ENCODE peak calls at places on chromosomes 6 and 20, in four cellular contexts. M is lower leg skin, B is stomach, P is fibroblast of lung. A is an unnamed sample.

GRCh38 chr20:61387204-61387958 is 135.3 kb downstream of the CDH4 start:
- DNase-seq in B (no peak), M (no peak), P (peak), A (no peak)

GRCh38 chr20:44104807-44105517 is 82.0 kb downstream of the JPH2 start:
- DNase-seq in M (peak), B (no peak), P (peak), A (no peak)

GRCh38 chr6:122495612-122496011 is 24.0 kb upstream of the SERINC1 start:
- DNase-seq in M (no peak), P (no peak), B (no peak), A (no peak)

GRCh38 chr6:112571486-112571885 is 224.4 kb downstream of the RFPL4B start:
- DNase-seq in P (peak), M (no peak), B (peak), A (no peak)

GRCh38 chr6:25312034-25312620 is 33.0 kb downstream of the CARMIL1 start:
- DNase-seq in B (no peak), P (peak), M (no peak), A (no peak)

GRCh38 chr20:57022306-57022705 is 244.1 kb downstream of the BMP7 start:
- DNase-seq in B (no peak), M (no peak), P (no peak), A (no peak)

GRCh38 chr20:1130849-1131248 is 12.4 kb downstream of the PSMF1 start:
- DNase-seq in B (no peak), P (no peak), M (no peak), A (no peak)

GRCh38 chr20:61278296-61278695 is 26.2 kb downstream of the CDH4 start:
- DNase-seq in P (no peak), B (no peak), M (no peak), A (no peak)

GRCh38 chr6:109372070-109372585 is 10.1 kb downstream of the CD164 start:
- DNase-seq in M (no peak), P (peak), B (no peak), A (no peak)

GRCh38 chr6:98471444-98471843 is 362.9 kb upstream of the POU3F2 start:
- DNase-seq in M (no peak), B (no peak), P (no peak), A (no peak)

GRCh38 chr20:23614163-23614562 is 8.4 kb upstream of the CST9 start:
- DNase-seq in M (no peak), P (no peak), B (no peak), A (no peak)

GRCh38 chr6:135227758-135228157 is 46.6 kb downstream of the MYB start:
- DNase-seq in B (no peak), P (no peak), M (no peak), A (no peak)

GRCh38 chr6:39769012-39769411 is 23.2 kb upstream of the DAAM2 start:
- DNase-seq in P (no peak), M (no peak), B (no peak), A (no peak)

GRCh38 chr20:33444797-33445560 is 1.4 kb upstream of the SNTA1 start:
- DNase-seq in B (peak), P (no peak), M (no peak), A (no peak)

GRCh38 chr6:160391419-160392116 is 43.4 kb downstream of the SLC22A3 start:
- DNase-seq in P (peak), M (no peak), B (no peak), A (no peak)

GRCh38 chr20:22617160-22617559 is 32.8 kb upstream of the FOXA2 start:
- DNase-seq in B (peak), P (no peak), M (no peak), A (no peak)

GRCh38 chr20:37994512-37994911 is 38.7 kb downstream of the TTI1 start:
- DNase-seq in B (no peak), P (peak), M (no peak), A (no peak)

GRCh38 chr20:57627972-57628650 is 7.9 kb upstream of the ZBP1 start:
- DNase-seq in P (peak), B (no peak), M (peak), A (no peak)

GRCh38 chr6:24666097-24666615 is 543 bp downstream of the TDP2 start:
- DNase-seq in P (peak), M (peak), B (peak), A (no peak)

GRCh38 chr20:56003966-56004365 is 1.4 kb downstream of the CBLN4 start:
- DNase-seq in B (no peak), P (peak), M (no peak), A (no peak)

GRCh38 chr6:82889117-82889516 is 176.5 kb downstream of the UBE3D start:
- DNase-seq in P (no peak), B (no peak), M (no peak), A (no peak)
- TF ChIP-seq CTCF in P (no peak), B (no peak), M (no peak), A (no peak)

GRCh38 chr6:6583836-6584235 is 4.7 kb upstream of the LY86 start:
- DNase-seq in M (no peak), P (no peak), B (no peak), A (no peak)

GRCh38 chr6:6586167-6586566 is 2.4 kb upstream of the LY86 start:
- DNase-seq in M (no peak), P (no peak), B (no peak), A (no peak)

GRCh38 chr6:6584310-6585002 is 4.1 kb upstream of the LY86 start:
- DNase-seq in M (no peak), P (no peak), B (no peak), A (no peak)

GRCh38 chr6:6586671-6587526 is 1.6 kb upstream of the LY86 start:
- DNase-seq in B (no peak), P (no peak), M (no peak), A (no peak)

DNA sequence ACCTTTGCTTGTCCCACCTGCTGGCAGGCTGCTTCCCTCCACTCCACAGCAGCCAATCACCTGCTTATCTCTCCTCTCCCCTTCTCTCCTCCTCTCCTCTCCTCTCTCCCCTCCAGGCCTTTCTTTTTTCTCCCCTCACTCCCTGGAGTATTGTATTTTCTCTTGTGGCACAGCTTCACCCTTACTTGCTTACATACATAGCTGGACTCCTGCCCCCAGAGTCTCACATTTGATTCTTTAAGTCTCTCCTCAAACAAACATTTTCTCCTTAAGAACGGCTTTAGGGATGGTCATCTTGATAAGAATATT is 3.6 kb upstream of the LY86 start:
- DNase-seq in M (no peak), B (no peak), P (no peak), A (no peak)
- TF ChIP-seq CTCF in M (no peak), B (no peak), P (no peak), A (no peak)

GRCh38 chr6:15504581-15505350 is 158.1 kb downstream of the DTNBP1 start:
- DNase-seq in M (peak), P (peak), B (peak), A (peak)
- TF ChIP-seq CTCF in M (no peak), P (no peak), B (no peak), A (no peak)

GRCh38 chr6:50030350-50030749 is 8.6 kb upstream of the DEFB110 start:
- DNase-seq in P (no peak), M (no peak), B (no peak), A (no peak)

GRCh38 chr6:50025258-50025657 is 3.5 kb upstream of the DEFB110 start:
- DNase-seq in P (no peak), M (no peak), B (no peak), A (no peak)

GRCh38 chr6:50030777-50031562 is 9.2 kb upstream of the DEFB110 start:
- DNase-seq in M (no peak), B (no peak), P (no peak), A (no peak)
- TF ChIP-seq CTCF in M (no peak), B (no peak), P (no peak), A (no peak)

GRCh38 chr6:75213732-75214131 is 7.9 kb upstream of the COL12A1 start:
- DNase-seq in P (no peak), B (no peak), M (no peak), A (no peak)
- TF ChIP-seq CTCF in P (no peak), B (no peak), M (no peak), A (no peak)

GRCh38 chr6:7669742-7670141 is 56.2 kb upstream of the BMP6 start:
- DNase-seq in P (no peak), M (no peak), B (no peak), A (no peak)
- TF ChIP-seq CTCF in P (no peak), M (no peak), B (no peak), A (no peak)

DNA sequence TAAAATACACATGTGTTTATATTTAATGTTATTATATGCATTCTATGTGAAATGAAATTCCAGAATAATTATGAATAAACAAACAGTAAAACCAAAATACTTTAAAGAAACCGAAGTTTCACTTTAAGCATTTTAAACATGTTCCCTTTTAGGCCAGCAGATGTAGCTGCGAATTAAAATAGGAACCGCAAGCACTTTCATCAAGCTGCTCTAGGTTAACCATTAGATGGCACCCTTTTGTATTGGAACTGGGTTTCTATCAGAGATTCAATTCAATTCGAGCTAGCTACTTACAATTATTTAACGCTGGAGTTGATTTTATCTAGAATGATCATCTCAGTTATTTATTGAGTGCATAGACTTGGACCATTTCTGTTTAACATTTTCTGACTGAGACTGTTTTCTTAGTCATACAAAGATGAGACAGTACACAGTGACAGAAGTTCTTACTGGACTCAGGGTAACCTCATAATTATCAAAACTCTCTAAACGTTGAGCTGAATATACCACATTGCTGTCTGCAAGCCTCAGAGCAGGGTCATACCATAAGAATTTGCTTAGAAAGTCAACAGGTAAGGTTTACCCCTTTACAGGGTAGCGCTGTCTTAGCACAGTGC is 8.5 kb downstream of the TMEM242 start:
- DNase-seq in M (no peak), P (peak), B (no peak), A (no peak)
- TF ChIP-seq CTCF in M (peak), P (peak), B (peak), A (no peak)